ENCODE peak calls at places on chromosomes 11 and 22, in six cellular contexts. One of them, this sample, is unnamed.

GRCh38 chr22:27801197-27801615 is 350 bp downstream of the MN1 start:
- DNase-seq in endothelial cell of umbilical vein: peak; percentile 47
- DNase-seq in GM12878: no peak
- DNase-seq in NB4: no peak
- DNase-seq in K562: no peak
- DNase-seq in HepG2: no peak
- DNase-seq in this sample: peak; percentile 3

GRCh38 chr11:123308077-123308476 is 113.0 kb upstream of the CLMP start:
- DNase-seq in K562: no peak
- DNase-seq in NB4: peak; percentile 32
- DNase-seq in HepG2: no peak
- DNase-seq in endothelial cell of umbilical vein: peak; percentile 22
- DNase-seq in GM12878: peak; percentile 19
- DNase-seq in this sample: no peak

GRCh38 chr22:32661296-32661695 is 140.2 kb upstream of the TIMP3 start:
- DNase-seq in K562: no peak
- DNase-seq in endothelial cell of umbilical vein: no peak
- DNase-seq in HepG2: no peak
- DNase-seq in GM12878: no peak
- DNase-seq in NB4: no peak
- DNase-seq in this sample: no peak

GRCh38 chr11:125317416-125317815 is 152.9 kb downstream of the PKNOX2 start:
- DNase-seq in HepG2: no peak
- DNase-seq in endothelial cell of umbilical vein: no peak
- DNase-seq in GM12878: no peak
- DNase-seq in K562: no peak
- DNase-seq in NB4: no peak
- DNase-seq in this sample: no peak

GRCh38 chr22:43643362-43643761 is 168.7 kb downstream of the EFCAB6 start:
- DNase-seq in HepG2: no peak
- DNase-seq in endothelial cell of umbilical vein: no peak
- DNase-seq in NB4: no peak
- DNase-seq in GM12878: no peak
- DNase-seq in K562: no peak
- DNase-seq in this sample: no peak

GRCh38 chr22:35601743-35602633 is 15.1 kb downstream of the MB start:
- DNase-seq in GM12878: no peak
- DNase-seq in NB4: peak; percentile 82
- DNase-seq in HepG2: no peak
- DNase-seq in K562: no peak
- DNase-seq in endothelial cell of umbilical vein: no peak
- DNase-seq in this sample: peak; percentile 43

GRCh38 chr11:18844753-18845367 is 53.3 kb upstream of the PTPN5 start:
- DNase-seq in HepG2: peak; percentile 37
- DNase-seq in K562: peak; percentile 32
- DNase-seq in NB4: peak; percentile 42
- DNase-seq in endothelial cell of umbilical vein: peak; percentile 29
- DNase-seq in GM12878: no peak
- DNase-seq in this sample: peak; percentile 28

GRCh38 chr11:48020092-48020755 is 39.9 kb downstream of the PTPRJ start:
- DNase-seq in NB4: peak; percentile 98
- DNase-seq in GM12878: peak; percentile 66
- DNase-seq in K562: no peak
- DNase-seq in HepG2: no peak
- DNase-seq in endothelial cell of umbilical vein: peak; percentile 48
- DNase-seq in this sample: no peak

GRCh38 chr11:134036484-134037092 is 32.3 kb upstream of the JAM3 start:
- DNase-seq in GM12878: no peak
- DNase-seq in K562: no peak
- DNase-seq in NB4: no peak
- DNase-seq in HepG2: no peak
- DNase-seq in endothelial cell of umbilical vein: no peak
- DNase-seq in this sample: no peak

GRCh38 chr22:20219667-20220628 is 48.2 kb downstream of the RTN4R start:
- DNase-seq in NB4: peak; percentile 38
- DNase-seq in GM12878: no peak
- DNase-seq in HepG2: no peak
- DNase-seq in K562: peak; percentile 92
- DNase-seq in endothelial cell of umbilical vein: no peak
- DNase-seq in this sample: peak; percentile 17

GRCh38 chr22:38941488-38941987 is 15.9 kb upstream of the APOBEC3A start:
- DNase-seq in endothelial cell of umbilical vein: no peak
- DNase-seq in K562: no peak
- DNase-seq in NB4: peak; percentile 73
- DNase-seq in GM12878: peak; percentile 88
- DNase-seq in HepG2: no peak
- DNase-seq in this sample: no peak

GRCh38 chr11:101215069-101215468 is 85.5 kb upstream of the PGR start:
- DNase-seq in NB4: no peak
- DNase-seq in K562: no peak
- DNase-seq in HepG2: no peak
- DNase-seq in endothelial cell of umbilical vein: no peak
- DNase-seq in GM12878: no peak
- DNase-seq in this sample: no peak

GRCh38 chr11:102390667-102391449 is 43.8 kb downstream of the BIRC2 start:
- DNase-seq in endothelial cell of umbilical vein: peak; percentile 63
- DNase-seq in K562: peak; percentile 68
- DNase-seq in GM12878: no peak
- DNase-seq in NB4: peak; percentile 71
- DNase-seq in HepG2: peak; percentile 70
- DNase-seq in this sample: peak; percentile 24

GRCh38 chr22:29311468-29312217 is 3.9 kb downstream of the RASL10A start:
- DNase-seq in K562: no peak
- DNase-seq in endothelial cell of umbilical vein: no peak
- DNase-seq in HepG2: no peak
- DNase-seq in GM12878: no peak
- DNase-seq in NB4: peak; percentile 23
- DNase-seq in this sample: no peak

GRCh38 chr11:113778111-113778910 is 1.3 kb upstream of the CLDN25 start:
- DNase-seq in K562: no peak
- DNase-seq in endothelial cell of umbilical vein: peak; percentile 65
- DNase-seq in GM12878: no peak
- DNase-seq in NB4: peak; percentile 7
- DNase-seq in HepG2: peak; percentile 40
- DNase-seq in this sample: no peak

GRCh38 chr22:36323182-36323854 is 64.4 kb downstream of the MYH9 start:
- DNase-seq in endothelial cell of umbilical vein: peak; percentile 77
- DNase-seq in K562: no peak
- DNase-seq in GM12878: no peak
- DNase-seq in NB4: no peak
- DNase-seq in HepG2: no peak
- DNase-seq in this sample: no peak

GRCh38 chr11:78472382-78472781 is 54.8 kb upstream of the GAB2 start:
- DNase-seq in endothelial cell of umbilical vein: no peak
- DNase-seq in GM12878: no peak
- DNase-seq in HepG2: no peak
- DNase-seq in NB4: no peak
- DNase-seq in K562: no peak
- DNase-seq in this sample: no peak

GRCh38 chr11:46347637-46348311 is 511 bp downstream of the DGKZ start:
- DNase-seq in K562: no peak
- DNase-seq in GM12878: no peak
- DNase-seq in HepG2: no peak
- DNase-seq in endothelial cell of umbilical vein: no peak
- DNase-seq in NB4: no peak
- DNase-seq in this sample: no peak

GRCh38 chr11:77253690-77254089 is 47.8 kb downstream of the GDPD4 start:
- DNase-seq in GM12878: no peak
- DNase-seq in K562: no peak
- DNase-seq in NB4: no peak
- DNase-seq in HepG2: no peak
- DNase-seq in endothelial cell of umbilical vein: no peak
- DNase-seq in this sample: no peak

GRCh38 chr11:2301631-2302272 is at the start of the genes C11orf21 and TSPAN32:
- DNase-seq in K562: peak; percentile 81
- DNase-seq in NB4: peak; percentile 99
- DNase-seq in GM12878: no peak
- DNase-seq in endothelial cell of umbilical vein: no peak
- DNase-seq in HepG2: peak; percentile 27
- DNase-seq in this sample: no peak

GRCh38 chr11:104771782-104772181 is 126.5 kb downstream of the CASP12 start:
- DNase-seq in K562: no peak
- DNase-seq in GM12878: no peak
- DNase-seq in HepG2: no peak
- DNase-seq in endothelial cell of umbilical vein: no peak
- DNase-seq in NB4: no peak
- DNase-seq in this sample: no peak

GRCh38 chr11:110859998-110860397 is 147.8 kb upstream of the ARHGAP20 start:
- DNase-seq in HepG2: no peak
- DNase-seq in GM12878: no peak
- DNase-seq in K562: no peak
- DNase-seq in NB4: no peak
- DNase-seq in endothelial cell of umbilical vein: no peak
- DNase-seq in this sample: no peak

GRCh38 chr22:29840498-29840897 is 2.4 kb upstream of the ASCC2 start:
- DNase-seq in NB4: peak; percentile 38
- DNase-seq in endothelial cell of umbilical vein: no peak
- DNase-seq in K562: peak; percentile 45
- DNase-seq in GM12878: no peak
- DNase-seq in HepG2: no peak
- DNase-seq in this sample: no peak

GRCh38 chr11:128294001-128294684 is 293.2 kb downstream of the ETS1 start:
- DNase-seq in NB4: no peak
- DNase-seq in GM12878: no peak
- DNase-seq in K562: no peak
- DNase-seq in endothelial cell of umbilical vein: no peak
- DNase-seq in HepG2: no peak
- DNase-seq in this sample: no peak

GRCh38 chr11:21861314-21861713 is 331.6 kb upstream of the ANO5 start:
- DNase-seq in K562: no peak
- DNase-seq in NB4: no peak
- DNase-seq in endothelial cell of umbilical vein: no peak
- DNase-seq in GM12878: no peak
- DNase-seq in HepG2: no peak
- DNase-seq in this sample: no peak

GRCh38 chr11:21865541-21865940 is 327.3 kb upstream of the ANO5 start:
- DNase-seq in HepG2: no peak
- DNase-seq in K562: no peak
- DNase-seq in endothelial cell of umbilical vein: no peak
- DNase-seq in GM12878: no peak
- DNase-seq in NB4: no peak
- DNase-seq in this sample: no peak

DNA sequence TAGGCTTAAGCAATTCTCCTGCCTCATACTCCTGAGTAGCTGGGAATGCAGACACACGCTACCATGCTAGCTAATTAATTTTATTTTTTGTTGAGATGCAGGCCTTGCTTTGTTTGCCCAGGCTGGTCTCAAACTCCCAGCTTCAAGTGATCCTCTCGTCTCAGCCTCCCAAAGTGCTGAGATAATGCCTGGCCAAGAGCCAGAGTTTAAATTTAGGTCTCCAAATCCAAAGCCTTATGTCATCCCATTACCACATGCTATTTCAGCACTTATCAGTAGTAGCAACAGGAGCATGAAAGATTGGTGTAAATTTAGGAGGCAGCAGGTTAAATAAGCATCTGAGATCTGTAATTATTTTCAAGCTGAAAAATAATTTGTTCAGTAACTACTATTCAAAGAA is 326.1 kb upstream of the ANO5 start:
- DNase-seq in endothelial cell of umbilical vein: no peak
- DNase-seq in GM12878: no peak
- DNase-seq in NB4: no peak
- DNase-seq in HepG2: no peak
- DNase-seq in K562: no peak
- DNase-seq in this sample: no peak
- TF ChIP-seq MYC in endothelial cell of umbilical vein: no peak
- TF ChIP-seq MYC in GM12878: no peak
- TF ChIP-seq MYC in NB4: no peak
- TF ChIP-seq MYC in HepG2: no peak
- TF ChIP-seq MYC in K562: no peak
- TF ChIP-seq MYC in this sample: no peak

GRCh38 chr11:95652002-95652472 is 137.5 kb downstream of the FAM76B start:
- DNase-seq in HepG2: no peak
- DNase-seq in K562: no peak
- DNase-seq in endothelial cell of umbilical vein: peak; percentile 74
- DNase-seq in NB4: no peak
- DNase-seq in GM12878: no peak
- DNase-seq in this sample: no peak
- TF ChIP-seq MYC in HepG2: no peak
- TF ChIP-seq MYC in K562: no peak
- TF ChIP-seq MYC in endothelial cell of umbilical vein: no peak
- TF ChIP-seq MYC in NB4: no peak
- TF ChIP-seq MYC in GM12878: no peak
- TF ChIP-seq MYC in this sample: no peak

GRCh38 chr11:75625970-75626691 is 42.7 kb downstream of the MAP6 start:
- DNase-seq in HepG2: no peak
- DNase-seq in NB4: no peak
- DNase-seq in GM12878: no peak
- DNase-seq in endothelial cell of umbilical vein: no peak
- DNase-seq in K562: no peak
- DNase-seq in this sample: peak; percentile 17
- TF ChIP-seq MYC in HepG2: no peak
- TF ChIP-seq MYC in NB4: no peak
- TF ChIP-seq MYC in GM12878: no peak
- TF ChIP-seq MYC in endothelial cell of umbilical vein: no peak
- TF ChIP-seq MYC in K562: no peak
- TF ChIP-seq MYC in this sample: no peak

GRCh38 chr22:24989541-24989951 is 37.0 kb downstream of the KIAA1671 start:
- DNase-seq in GM12878: no peak
- DNase-seq in K562: no peak
- DNase-seq in HepG2: no peak
- DNase-seq in endothelial cell of umbilical vein: no peak
- DNase-seq in NB4: no peak
- DNase-seq in this sample: no peak
- TF ChIP-seq MYC in GM12878: no peak
- TF ChIP-seq MYC in K562: no peak
- TF ChIP-seq MYC in HepG2: no peak
- TF ChIP-seq MYC in endothelial cell of umbilical vein: no peak
- TF ChIP-seq MYC in NB4: no peak
- TF ChIP-seq MYC in this sample: no peak

GRCh38 chr11:60872124-60872951 is 5.0 kb downstream of the ZP1 start:
- DNase-seq in endothelial cell of umbilical vein: no peak
- DNase-seq in GM12878: no peak
- DNase-seq in HepG2: no peak
- DNase-seq in K562: no peak
- DNase-seq in NB4: peak; percentile 38
- DNase-seq in this sample: no peak
- TF ChIP-seq MYC in endothelial cell of umbilical vein: no peak
- TF ChIP-seq MYC in GM12878: no peak
- TF ChIP-seq MYC in HepG2: no peak
- TF ChIP-seq MYC in K562: no peak
- TF ChIP-seq MYC in NB4: no peak
- TF ChIP-seq MYC in this sample: no peak

This sample was measured in A549.